ENCODE peak calls at places on chromosomes 16 and 17, in four cellular contexts. One of them, this sample, is unnamed.

GRCh38 chr17:46737331-46737730 is 81.2 kb downstream of the WNT3 start:
- DNase-seq in H1: no peak
- DNase-seq in CD8-positive, alpha-beta T cell: no peak
- DNase-seq in IMR-90: no peak
- DNase-seq in this sample: no peak

GRCh38 chr17:4332296-4332970 is 34.0 kb downstream of the UBE2G1 start:
- DNase-seq in H1: no peak
- DNase-seq in CD8-positive, alpha-beta T cell: no peak
- DNase-seq in IMR-90: peak; percentile 33
- DNase-seq in this sample: peak; percentile 11

GRCh38 chr16:31695667-31696066 is 168.0 kb downstream of the AHSP start:
- DNase-seq in H1: no peak
- DNase-seq in CD8-positive, alpha-beta T cell: peak; percentile 69
- DNase-seq in IMR-90: no peak
- DNase-seq in this sample: no peak

GRCh38 chr17:64128787-64129514 is 993 bp downstream of the ERN1 start:
- DNase-seq in H1: no peak
- DNase-seq in CD8-positive, alpha-beta T cell: no peak
- DNase-seq in IMR-90: no peak
- DNase-seq in this sample: peak; percentile 32

GRCh38 chr16:87762071-87762571 is 3.7 kb downstream of the KLHDC4 start:
- DNase-seq in H1: no peak
- DNase-seq in CD8-positive, alpha-beta T cell: peak; percentile 67
- DNase-seq in IMR-90: no peak
- DNase-seq in this sample: no peak

GRCh38 chr17:56185905-56186783 is 32.9 kb downstream of the ANKFN1 start:
- DNase-seq in H1: no peak
- DNase-seq in CD8-positive, alpha-beta T cell: no peak
- DNase-seq in IMR-90: peak; percentile 94
- DNase-seq in this sample: peak; percentile 74

GRCh38 chr17:82787081-82787848 is 35.4 kb downstream of the TBCD start:
- DNase-seq in H1: no peak
- DNase-seq in CD8-positive, alpha-beta T cell: no peak
- DNase-seq in IMR-90: no peak
- DNase-seq in this sample: no peak

GRCh38 chr16:27374231-27374793 is 27.7 kb upstream of the IL21R start:
- DNase-seq in H1: no peak
- DNase-seq in CD8-positive, alpha-beta T cell: peak; percentile 48
- DNase-seq in IMR-90: no peak
- DNase-seq in this sample: no peak

GRCh38 chr17:7314719-7315569 is at the start of gene GPS2:
- DNase-seq in H1: no peak
- DNase-seq in CD8-positive, alpha-beta T cell: peak; percentile 97
- DNase-seq in IMR-90: peak; percentile 71
- DNase-seq in this sample: peak; percentile 59

GRCh38 chr16:46650224-46650623 is 29.0 kb upstream of the SHCBP1 start:
- DNase-seq in H1: no peak
- DNase-seq in CD8-positive, alpha-beta T cell: no peak
- DNase-seq in IMR-90: peak; percentile 80
- DNase-seq in this sample: peak; percentile 3

GRCh38 chr17:57051886-57052342 is 33.1 kb upstream of the AKAP1 start:
- DNase-seq in H1: no peak
- DNase-seq in CD8-positive, alpha-beta T cell: no peak
- DNase-seq in IMR-90: no peak
- DNase-seq in this sample: no peak

GRCh38 chr17:75524971-75525805 is at the start of gene LLGL2:
- DNase-seq in H1: no peak
- DNase-seq in CD8-positive, alpha-beta T cell: peak; percentile 91
- DNase-seq in IMR-90: peak; percentile 11
- DNase-seq in this sample: no peak

GRCh38 chr16:57261806-57262205 is 16.7 kb downstream of the ARL2BP start:
- DNase-seq in H1: no peak
- DNase-seq in CD8-positive, alpha-beta T cell: no peak
- DNase-seq in IMR-90: no peak
- DNase-seq in this sample: no peak

GRCh38 chr16:89314357-89314756 is 96.9 kb downstream of the ZNF778 start:
- DNase-seq in H1: no peak
- DNase-seq in CD8-positive, alpha-beta T cell: peak; percentile 76
- DNase-seq in IMR-90: no peak
- DNase-seq in this sample: no peak

GRCh38 chr17:9021158-9021984 is at the start of gene NTN1:
- DNase-seq in H1: no peak
- DNase-seq in CD8-positive, alpha-beta T cell: peak; percentile 54
- DNase-seq in IMR-90: peak; percentile 13
- DNase-seq in this sample: no peak

GRCh38 chr17:45700171-45701090 is 83.7 kb upstream of the CRHR1 start:
- DNase-seq in H1: no peak
- DNase-seq in CD8-positive, alpha-beta T cell: no peak
- DNase-seq in IMR-90: no peak
- DNase-seq in this sample: no peak

GRCh38 chr16:66881014-66881417 is 701 bp downstream of the PDP2 start:
- DNase-seq in H1: no peak
- DNase-seq in CD8-positive, alpha-beta T cell: no peak
- DNase-seq in IMR-90: no peak
- DNase-seq in this sample: no peak

GRCh38 chr16:51237861-51238378 is 86.8 kb upstream of the SALL1 start:
- DNase-seq in H1: no peak
- DNase-seq in CD8-positive, alpha-beta T cell: no peak
- DNase-seq in IMR-90: no peak
- DNase-seq in this sample: no peak

GRCh38 chr17:29179232-29180036 is 764 bp downstream of the MYO18A start:
- DNase-seq in H1: peak; percentile 70
- DNase-seq in CD8-positive, alpha-beta T cell: no peak
- DNase-seq in IMR-90: no peak
- DNase-seq in this sample: no peak

GRCh38 chr17:20116683-20117309 is 107.6 kb downstream of the SPECC1 start:
- DNase-seq in H1: no peak
- DNase-seq in CD8-positive, alpha-beta T cell: peak; percentile 64
- DNase-seq in IMR-90: peak; percentile 41
- DNase-seq in this sample: peak; percentile 11

GRCh38 chr17:79223953-79224352 is 149.3 kb downstream of the ENGASE start:
- DNase-seq in H1: no peak
- DNase-seq in CD8-positive, alpha-beta T cell: no peak
- DNase-seq in IMR-90: no peak
- DNase-seq in this sample: no peak

GRCh38 chr17:71501716-71502115 is 619.1 kb upstream of the SOX9 start:
- DNase-seq in H1: no peak
- DNase-seq in CD8-positive, alpha-beta T cell: no peak
- DNase-seq in IMR-90: no peak
- DNase-seq in this sample: no peak

GRCh38 chr17:14198013-14198412 is 38.6 kb downstream of the CDRT15 start:
- DNase-seq in H1: no peak
- DNase-seq in CD8-positive, alpha-beta T cell: no peak
- DNase-seq in IMR-90: no peak
- DNase-seq in this sample: no peak

GRCh38 chr17:42791948-42792347 is 6.6 kb downstream of the COA3 start:
- DNase-seq in H1: no peak
- DNase-seq in CD8-positive, alpha-beta T cell: no peak
- DNase-seq in IMR-90: no peak
- DNase-seq in this sample: no peak

GRCh38 chr17:76834889-76835288 is 33.3 kb upstream of the MGAT5B start:
- DNase-seq in H1: no peak
- DNase-seq in CD8-positive, alpha-beta T cell: no peak
- DNase-seq in IMR-90: no peak
- DNase-seq in this sample: no peak

DNA sequence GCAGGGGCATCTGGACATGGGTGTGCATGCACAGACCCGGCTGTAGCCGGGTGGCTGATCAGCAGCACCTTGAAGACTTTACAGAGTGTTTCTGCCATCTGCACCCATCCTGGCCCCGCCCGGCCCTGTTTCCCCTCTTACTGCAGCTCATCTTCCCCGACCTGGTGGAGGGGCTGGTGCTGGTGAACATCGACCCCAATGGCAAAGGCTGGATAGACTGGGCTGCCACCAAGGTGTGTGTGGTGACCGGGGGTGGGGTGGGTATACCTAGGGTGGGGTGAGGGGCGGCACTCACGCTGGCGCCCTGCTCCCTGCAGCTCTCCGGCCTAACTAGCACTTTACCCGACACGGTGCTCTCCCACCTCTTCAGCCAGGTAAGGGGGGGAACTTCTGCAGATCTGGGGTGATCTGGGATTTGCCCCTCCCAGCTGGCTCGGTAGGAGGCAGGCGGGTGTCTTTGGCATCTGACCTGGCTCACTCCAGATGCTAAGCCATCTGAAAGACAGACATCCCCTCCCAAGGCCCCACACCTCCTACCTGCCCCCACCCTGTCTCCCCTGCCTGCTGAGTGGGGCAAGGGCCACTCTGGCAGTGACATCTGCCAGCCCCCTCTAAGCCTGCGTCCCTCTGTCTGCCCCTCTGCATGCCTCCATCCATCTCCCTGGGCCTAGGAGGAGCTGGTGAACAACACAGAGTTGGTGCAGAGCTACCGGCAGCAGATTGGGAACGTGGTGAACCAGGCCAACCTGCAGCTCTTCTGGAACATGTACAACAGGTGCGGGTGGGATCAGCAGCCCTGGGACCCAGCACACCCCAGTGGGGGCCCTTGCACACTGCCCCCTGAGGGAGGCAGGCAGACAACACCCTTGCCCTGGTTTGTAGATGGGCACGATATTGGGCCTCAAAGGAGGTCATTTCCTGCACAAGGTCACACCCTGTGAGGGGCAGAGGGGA is 6.6 kb downstream of the NDRG4 start:
- DNase-seq in H1: no peak
- DNase-seq in CD8-positive, alpha-beta T cell: peak; percentile 46
- DNase-seq in IMR-90: no peak
- DNase-seq in this sample: no peak
- TF ChIP-seq CTCF in H1: no peak
- TF ChIP-seq CTCF in CD8-positive, alpha-beta T cell: no peak
- TF ChIP-seq CTCF in IMR-90: no peak
- TF ChIP-seq CTCF in this sample: no peak

GRCh38 chr17:44110823-44111633 is 12.4 kb downstream of the HDAC5 start:
- DNase-seq in H1: peak; percentile 69
- DNase-seq in CD8-positive, alpha-beta T cell: peak; percentile 81
- DNase-seq in IMR-90: peak; percentile 86
- DNase-seq in this sample: peak; percentile 80

GRCh38 chr17:44109312-44109630 is 14.2 kb downstream of the HDAC5 start:
- DNase-seq in H1: no peak
- DNase-seq in CD8-positive, alpha-beta T cell: no peak
- DNase-seq in IMR-90: no peak
- DNase-seq in this sample: no peak

GRCh38 chr17:44111777-44112176 is 11.7 kb downstream of the HDAC5 start:
- DNase-seq in H1: no peak
- DNase-seq in CD8-positive, alpha-beta T cell: no peak
- DNase-seq in IMR-90: no peak
- DNase-seq in this sample: no peak

GRCh38 chr17:44108440-44109311 is 14.8 kb downstream of the HDAC5 start:
- DNase-seq in H1: no peak
- DNase-seq in CD8-positive, alpha-beta T cell: no peak
- DNase-seq in IMR-90: peak; percentile 98
- DNase-seq in this sample: peak; percentile 96

DNA sequence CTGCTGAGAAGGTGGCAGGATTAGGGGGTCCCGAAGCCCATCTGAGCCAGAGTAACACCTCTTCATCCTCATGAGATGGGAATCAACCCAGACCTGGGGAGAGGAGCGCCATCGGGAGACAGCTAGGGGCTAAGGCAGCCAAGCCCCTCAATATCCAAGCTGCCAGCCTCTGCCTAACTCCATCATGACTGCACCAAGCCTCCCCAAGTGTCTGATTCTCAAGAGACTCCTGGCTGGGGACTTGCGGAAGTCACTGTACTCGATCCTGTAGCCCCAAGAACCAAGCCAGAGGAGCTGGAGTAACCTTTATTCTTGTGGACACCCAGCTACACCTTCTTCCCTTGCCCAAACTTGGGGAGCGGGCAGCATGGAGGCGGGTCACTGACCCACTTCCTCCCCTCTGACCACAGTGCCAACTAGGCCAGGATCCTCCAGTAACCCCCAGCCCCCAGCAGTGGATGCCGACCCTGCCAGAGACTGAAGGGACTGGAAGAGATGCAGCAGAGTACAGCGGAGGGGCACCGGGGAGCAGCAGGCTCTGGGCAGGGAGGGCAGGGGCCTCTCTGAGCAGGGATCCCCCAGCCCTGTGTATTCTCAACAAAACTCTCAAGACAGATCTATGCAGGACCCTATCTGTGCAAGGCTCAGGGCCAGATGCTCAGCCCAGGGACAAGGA is 13.3 kb downstream of the HDAC5 start:
- DNase-seq in H1: no peak
- DNase-seq in CD8-positive, alpha-beta T cell: no peak
- DNase-seq in IMR-90: no peak
- DNase-seq in this sample: no peak
- H3K4me3 ChIP-seq in H1: peak overlapping the region; percentile 45
- H3K4me3 ChIP-seq in CD8-positive, alpha-beta T cell: no peak overlapping the region
- H3K4me3 ChIP-seq in IMR-90: peak overlapping the region; percentile 48
- H3K4me3 ChIP-seq in this sample: peak overlapping the region; percentile 15

DNA sequence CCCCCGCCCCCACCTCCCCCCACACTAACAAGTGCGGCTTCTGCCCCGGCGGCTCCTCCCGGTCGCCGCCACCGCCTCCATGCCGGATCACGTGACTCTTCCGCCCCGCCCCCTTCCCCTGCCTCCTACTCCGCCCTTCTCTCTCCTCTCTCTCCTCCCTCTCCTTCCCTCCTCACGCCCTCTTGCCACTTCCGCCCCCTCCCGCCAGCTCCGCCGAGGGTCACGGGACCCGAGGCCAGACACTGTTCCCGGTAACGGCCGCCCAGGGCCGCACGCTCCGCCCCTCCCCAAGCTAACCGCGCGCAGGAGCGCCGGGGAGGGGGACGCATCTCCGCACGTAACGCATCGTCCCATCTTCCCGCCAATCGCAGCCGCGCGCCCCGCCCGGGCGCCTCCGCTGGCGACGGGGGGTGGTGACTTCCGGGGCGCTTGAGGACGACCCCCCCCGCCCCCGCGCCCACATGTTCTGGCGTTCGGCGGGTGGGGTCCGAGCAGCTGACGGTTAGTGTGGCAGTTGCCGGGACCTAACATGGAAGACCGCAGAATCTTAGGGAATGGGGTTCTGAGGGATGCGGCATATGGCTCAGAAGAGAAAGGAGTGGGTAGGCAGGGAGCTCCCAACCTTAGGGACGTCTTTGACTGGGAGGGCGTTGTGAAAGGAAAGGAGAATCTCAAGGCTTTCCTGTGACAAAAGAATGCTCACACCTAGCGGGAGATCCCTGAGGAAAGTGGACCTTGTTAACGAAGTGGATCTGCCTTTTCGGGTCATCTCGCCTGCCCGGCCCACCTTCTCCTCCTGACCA is at the start of gene USP32:
- DNase-seq in H1: peak; percentile 95
- DNase-seq in CD8-positive, alpha-beta T cell: peak; percentile 98
- DNase-seq in IMR-90: peak; percentile 97
- DNase-seq in this sample: peak; percentile 97
- TF ChIP-seq CTCF in H1: no peak
- TF ChIP-seq CTCF in CD8-positive, alpha-beta T cell: no peak
- TF ChIP-seq CTCF in IMR-90: peak; percentile 31
- TF ChIP-seq CTCF in this sample: no peak

GRCh38 chr16:29978081-29978480 is 4.4 kb downstream of the TAOK2 start:
- DNase-seq in H1: no peak
- DNase-seq in CD8-positive, alpha-beta T cell: no peak
- DNase-seq in IMR-90: no peak
- DNase-seq in this sample: no peak

GRCh38 chr16:29975134-29975538 is 1.5 kb downstream of the TAOK2 start:
- DNase-seq in H1: no peak
- DNase-seq in CD8-positive, alpha-beta T cell: no peak
- DNase-seq in IMR-90: no peak
- DNase-seq in this sample: no peak

GRCh38 chr16:29977063-29977462 is 3.4 kb downstream of the TAOK2 start:
- DNase-seq in H1: no peak
- DNase-seq in CD8-positive, alpha-beta T cell: no peak
- DNase-seq in IMR-90: no peak
- DNase-seq in this sample: no peak

GRCh38 chr16:29974291-29975133 is 844 bp downstream of the TAOK2 start:
- DNase-seq in H1: no peak
- DNase-seq in CD8-positive, alpha-beta T cell: no peak
- DNase-seq in IMR-90: peak; percentile 12
- DNase-seq in this sample: no peak

GRCh38 chr16:29975811-29976511 is 2.3 kb downstream of the TAOK2 start:
- DNase-seq in H1: no peak
- DNase-seq in CD8-positive, alpha-beta T cell: no peak
- DNase-seq in IMR-90: no peak
- DNase-seq in this sample: no peak
- H3K4me3 ChIP-seq in H1: peak overlapping the region; percentile 90
- H3K4me3 ChIP-seq in CD8-positive, alpha-beta T cell: no peak overlapping the region
- H3K4me3 ChIP-seq in IMR-90: peak overlapping the region; percentile 69
- H3K4me3 ChIP-seq in this sample: peak overlapping the region; percentile 92

This sample was measured in brain microvascular endothelial cell.